ENCODE peak calls at places on chromosomes 3 and 15, in four cellular contexts. One of them, this sample, is unnamed.

GRCh38 chr3:41338276-41338675 is 139.0 kb downstream of the CTNNB1 start:
- DNase-seq in stimulated activated CD4-positive, alpha-beta T cell treated with anti-CD3 and anti-CD28 coated beads, Interleukin-2, amount 100 ng/mL, for 48 hours: no peak
- DNase-seq in fibroblast of pulmonary artery: peak; percentile 15
- DNase-seq in GM12864: no peak
- DNase-seq in this sample: no peak

GRCh38 chr15:81080946-81081345 is 53.1 kb upstream of the CFAP161 start:
- DNase-seq in GM12864: no peak
- DNase-seq in fibroblast of pulmonary artery: no peak
- DNase-seq in stimulated activated CD4-positive, alpha-beta T cell treated with anti-CD3 and anti-CD28 coated beads, Interleukin-2, amount 100 ng/mL, for 48 hours: no peak
- DNase-seq in this sample: no peak

GRCh38 chr15:75696303-75696657 is 16.4 kb downstream of the CSPG4 start:
- DNase-seq in GM12864: peak; percentile 30
- DNase-seq in stimulated activated CD4-positive, alpha-beta T cell treated with anti-CD3 and anti-CD28 coated beads, Interleukin-2, amount 100 ng/mL, for 48 hours: no peak
- DNase-seq in fibroblast of pulmonary artery: no peak
- DNase-seq in this sample: no peak

GRCh38 chr3:58623961-58624360 is 42.6 kb downstream of the FAM3D start:
- DNase-seq in stimulated activated CD4-positive, alpha-beta T cell treated with anti-CD3 and anti-CD28 coated beads, Interleukin-2, amount 100 ng/mL, for 48 hours: no peak
- DNase-seq in fibroblast of pulmonary artery: no peak
- DNase-seq in GM12864: no peak
- DNase-seq in this sample: no peak

GRCh38 chr3:59809016-59809415 is 759.2 kb upstream of the CFAP20DC start:
- DNase-seq in fibroblast of pulmonary artery: peak; percentile 56
- DNase-seq in GM12864: no peak
- DNase-seq in stimulated activated CD4-positive, alpha-beta T cell treated with anti-CD3 and anti-CD28 coated beads, Interleukin-2, amount 100 ng/mL, for 48 hours: no peak
- DNase-seq in this sample: no peak

GRCh38 chr3:127733781-127734180 is 61.0 kb downstream of the ABTB1 start:
- DNase-seq in stimulated activated CD4-positive, alpha-beta T cell treated with anti-CD3 and anti-CD28 coated beads, Interleukin-2, amount 100 ng/mL, for 48 hours: no peak
- DNase-seq in GM12864: no peak
- DNase-seq in fibroblast of pulmonary artery: no peak
- DNase-seq in this sample: no peak

GRCh38 chr3:155492841-155493240 is 199.4 kb upstream of the STRIT1 start:
- DNase-seq in fibroblast of pulmonary artery: no peak
- DNase-seq in GM12864: no peak
- DNase-seq in stimulated activated CD4-positive, alpha-beta T cell treated with anti-CD3 and anti-CD28 coated beads, Interleukin-2, amount 100 ng/mL, for 48 hours: no peak
- DNase-seq in this sample: no peak

GRCh38 chr15:42736178-42736792 is 643 bp downstream of the CDAN1 start:
- DNase-seq in GM12864: no peak
- DNase-seq in stimulated activated CD4-positive, alpha-beta T cell treated with anti-CD3 and anti-CD28 coated beads, Interleukin-2, amount 100 ng/mL, for 48 hours: no peak
- DNase-seq in fibroblast of pulmonary artery: peak; percentile 7
- DNase-seq in this sample: peak; percentile 37

GRCh38 chr15:90460142-90460824 is 69.4 kb upstream of the CRTC3 start:
- DNase-seq in fibroblast of pulmonary artery: peak; percentile 47
- DNase-seq in stimulated activated CD4-positive, alpha-beta T cell treated with anti-CD3 and anti-CD28 coated beads, Interleukin-2, amount 100 ng/mL, for 48 hours: no peak
- DNase-seq in GM12864: no peak
- DNase-seq in this sample: no peak

GRCh38 chr3:114649331-114649730 is 355.5 kb downstream of the TIGIT start:
- DNase-seq in stimulated activated CD4-positive, alpha-beta T cell treated with anti-CD3 and anti-CD28 coated beads, Interleukin-2, amount 100 ng/mL, for 48 hours: no peak
- DNase-seq in GM12864: no peak
- DNase-seq in fibroblast of pulmonary artery: peak; percentile 29
- DNase-seq in this sample: no peak

GRCh38 chr3:114674041-114674440 is 380.2 kb downstream of the TIGIT start:
- DNase-seq in GM12864: no peak
- DNase-seq in fibroblast of pulmonary artery: no peak
- DNase-seq in stimulated activated CD4-positive, alpha-beta T cell treated with anti-CD3 and anti-CD28 coated beads, Interleukin-2, amount 100 ng/mL, for 48 hours: no peak
- DNase-seq in this sample: no peak

GRCh38 chr3:115100806-115101205 is 46.3 kb downstream of the ZBTB20 start:
- DNase-seq in GM12864: no peak
- DNase-seq in stimulated activated CD4-positive, alpha-beta T cell treated with anti-CD3 and anti-CD28 coated beads, Interleukin-2, amount 100 ng/mL, for 48 hours: no peak
- DNase-seq in fibroblast of pulmonary artery: no peak
- DNase-seq in this sample: no peak

GRCh38 chr15:57134877-57135276 is 216.4 kb downstream of the TCF12 start:
- DNase-seq in stimulated activated CD4-positive, alpha-beta T cell treated with anti-CD3 and anti-CD28 coated beads, Interleukin-2, amount 100 ng/mL, for 48 hours: no peak
- DNase-seq in fibroblast of pulmonary artery: peak; percentile 75
- DNase-seq in GM12864: no peak
- DNase-seq in this sample: no peak

GRCh38 chr3:169117264-169117663 is 546.2 kb downstream of the MECOM start:
- DNase-seq in stimulated activated CD4-positive, alpha-beta T cell treated with anti-CD3 and anti-CD28 coated beads, Interleukin-2, amount 100 ng/mL, for 48 hours: no peak
- DNase-seq in GM12864: no peak
- DNase-seq in fibroblast of pulmonary artery: no peak
- DNase-seq in this sample: no peak

GRCh38 chr3:38454884-38455638 is 1.4 kb downstream of the ACVR2B start:
- DNase-seq in fibroblast of pulmonary artery: peak; percentile 36
- DNase-seq in stimulated activated CD4-positive, alpha-beta T cell treated with anti-CD3 and anti-CD28 coated beads, Interleukin-2, amount 100 ng/mL, for 48 hours: peak; percentile 28
- DNase-seq in GM12864: no peak
- DNase-seq in this sample: peak; percentile 68

GRCh38 chr3:52780298-52780585 is 2.8 kb downstream of the ITIH1 start:
- DNase-seq in fibroblast of pulmonary artery: no peak
- DNase-seq in stimulated activated CD4-positive, alpha-beta T cell treated with anti-CD3 and anti-CD28 coated beads, Interleukin-2, amount 100 ng/mL, for 48 hours: no peak
- DNase-seq in GM12864: no peak
- DNase-seq in this sample: no peak

GRCh38 chr3:51388286-51389029 is 2.6 kb upstream of the RBM15B start:
- DNase-seq in GM12864: no peak
- DNase-seq in fibroblast of pulmonary artery: no peak
- DNase-seq in stimulated activated CD4-positive, alpha-beta T cell treated with anti-CD3 and anti-CD28 coated beads, Interleukin-2, amount 100 ng/mL, for 48 hours: no peak
- DNase-seq in this sample: no peak

GRCh38 chr3:48306290-48306689 is 27.2 kb downstream of the SPINK8 start:
- DNase-seq in fibroblast of pulmonary artery: no peak
- DNase-seq in stimulated activated CD4-positive, alpha-beta T cell treated with anti-CD3 and anti-CD28 coated beads, Interleukin-2, amount 100 ng/mL, for 48 hours: no peak
- DNase-seq in GM12864: no peak
- DNase-seq in this sample: no peak

GRCh38 chr15:50134524-50135024 is 15.5 kb upstream of the ATP8B4 start:
- DNase-seq in fibroblast of pulmonary artery: peak; percentile 70
- DNase-seq in stimulated activated CD4-positive, alpha-beta T cell treated with anti-CD3 and anti-CD28 coated beads, Interleukin-2, amount 100 ng/mL, for 48 hours: no peak
- DNase-seq in GM12864: no peak
- DNase-seq in this sample: no peak

GRCh38 chr3:179949428-179949827 is 87.3 kb downstream of the PEX5L start:
- DNase-seq in GM12864: no peak
- DNase-seq in stimulated activated CD4-positive, alpha-beta T cell treated with anti-CD3 and anti-CD28 coated beads, Interleukin-2, amount 100 ng/mL, for 48 hours: no peak
- DNase-seq in fibroblast of pulmonary artery: no peak
- DNase-seq in this sample: no peak

GRCh38 chr15:64599226-64599625 is 138.8 kb downstream of the ZNF609 start:
- DNase-seq in stimulated activated CD4-positive, alpha-beta T cell treated with anti-CD3 and anti-CD28 coated beads, Interleukin-2, amount 100 ng/mL, for 48 hours: no peak
- DNase-seq in GM12864: no peak
- DNase-seq in fibroblast of pulmonary artery: no peak
- DNase-seq in this sample: no peak

GRCh38 chr3:44348993-44349392 is 10.4 kb downstream of the TCAIM start:
- DNase-seq in stimulated activated CD4-positive, alpha-beta T cell treated with anti-CD3 and anti-CD28 coated beads, Interleukin-2, amount 100 ng/mL, for 48 hours: no peak
- DNase-seq in GM12864: no peak
- DNase-seq in fibroblast of pulmonary artery: no peak
- DNase-seq in this sample: no peak

GRCh38 chr15:90046846-90047481 is 45.8 kb downstream of the ZNF710 start:
- DNase-seq in stimulated activated CD4-positive, alpha-beta T cell treated with anti-CD3 and anti-CD28 coated beads, Interleukin-2, amount 100 ng/mL, for 48 hours: no peak
- DNase-seq in fibroblast of pulmonary artery: no peak
- DNase-seq in GM12864: peak; percentile 29
- DNase-seq in this sample: no peak

GRCh38 chr3:190608850-190609589 is 95.1 kb downstream of the IL1RAP start:
- DNase-seq in fibroblast of pulmonary artery: no peak
- DNase-seq in stimulated activated CD4-positive, alpha-beta T cell treated with anti-CD3 and anti-CD28 coated beads, Interleukin-2, amount 100 ng/mL, for 48 hours: no peak
- DNase-seq in GM12864: no peak
- DNase-seq in this sample: no peak